ENCODE peak calls at places on chromosomes 1 and 21, in ten cellular contexts. One of them, this sample, is unnamed.

GRCh38 chr1:205749826-205750682 is at the start of gene NUCKS1:
- DNase-seq in IMR-90: peak; percentile 100
- DNase-seq in GM23248: peak; percentile 100
- DNase-seq in fibroblast of lung: peak; percentile 100
- DNase-seq in body of pancreas: peak; percentile 99
- DNase-seq in endodermal cell: peak; percentile 99
- DNase-seq in CD8-positive, alpha-beta T cell: peak; percentile 97
- DNase-seq in right cardiac atrium: peak; percentile 99
- DNase-seq in HepG2: peak; percentile 99
- DNase-seq in H7: peak; percentile 83
- DNase-seq in this sample: peak; percentile 98

GRCh38 chr1:28062806-28063205 is 25.6 kb downstream of the EYA3 start:
- DNase-seq in IMR-90: no peak
- DNase-seq in GM23248: no peak
- DNase-seq in fibroblast of lung: no peak
- DNase-seq in body of pancreas: no peak
- DNase-seq in endodermal cell: no peak
- DNase-seq in CD8-positive, alpha-beta T cell: no peak
- DNase-seq in right cardiac atrium: peak; percentile 30
- DNase-seq in HepG2: no peak
- DNase-seq in H7: no peak
- DNase-seq in this sample: no peak

GRCh38 chr1:36342426-36343185 is 19.2 kb upstream of the EVA1B start:
- DNase-seq in IMR-90: peak; percentile 67
- DNase-seq in GM23248: peak; percentile 87
- DNase-seq in fibroblast of lung: peak; percentile 67
- DNase-seq in body of pancreas: no peak
- DNase-seq in endodermal cell: peak; percentile 86
- DNase-seq in CD8-positive, alpha-beta T cell: peak; percentile 68
- DNase-seq in right cardiac atrium: peak; percentile 81
- DNase-seq in HepG2: no peak
- DNase-seq in H7: peak; percentile 91
- DNase-seq in this sample: peak; percentile 52

GRCh38 chr1:107993920-107994319 is 28.9 kb upstream of the VAV3 start:
- DNase-seq in IMR-90: no peak
- DNase-seq in GM23248: no peak
- DNase-seq in fibroblast of lung: no peak
- DNase-seq in body of pancreas: no peak
- DNase-seq in endodermal cell: no peak
- DNase-seq in CD8-positive, alpha-beta T cell: no peak
- DNase-seq in right cardiac atrium: no peak
- DNase-seq in HepG2: no peak
- DNase-seq in H7: no peak
- DNase-seq in this sample: peak; percentile 55

GRCh38 chr1:97482022-97482421 is 438.8 kb downstream of the DPYD start:
- DNase-seq in IMR-90: no peak
- DNase-seq in GM23248: no peak
- DNase-seq in fibroblast of lung: no peak
- DNase-seq in body of pancreas: no peak
- DNase-seq in endodermal cell: no peak
- DNase-seq in CD8-positive, alpha-beta T cell: no peak
- DNase-seq in right cardiac atrium: no peak
- DNase-seq in HepG2: no peak
- DNase-seq in H7: no peak
- DNase-seq in this sample: no peak

GRCh38 chr1:45785583-45785982 is 17.8 kb upstream of the MAST2 start:
- DNase-seq in IMR-90: no peak
- DNase-seq in GM23248: no peak
- DNase-seq in fibroblast of lung: no peak
- DNase-seq in body of pancreas: no peak
- DNase-seq in endodermal cell: no peak
- DNase-seq in CD8-positive, alpha-beta T cell: peak; percentile 24
- DNase-seq in right cardiac atrium: no peak
- DNase-seq in HepG2: no peak
- DNase-seq in H7: no peak
- DNase-seq in this sample: no peak

GRCh38 chr1:214901718-214902117 is 180.8 kb upstream of the KCNK2 start:
- DNase-seq in IMR-90: peak; percentile 78
- DNase-seq in GM23248: peak; percentile 67
- DNase-seq in fibroblast of lung: peak; percentile 47
- DNase-seq in body of pancreas: no peak
- DNase-seq in endodermal cell: no peak
- DNase-seq in CD8-positive, alpha-beta T cell: no peak
- DNase-seq in right cardiac atrium: no peak
- DNase-seq in HepG2: no peak
- DNase-seq in H7: no peak
- DNase-seq in this sample: no peak

GRCh38 chr1:33337994-33338494 is 17.1 kb upstream of the A3GALT2 start:
- DNase-seq in IMR-90: peak; percentile 66
- DNase-seq in GM23248: peak; percentile 79
- DNase-seq in fibroblast of lung: peak; percentile 76
- DNase-seq in body of pancreas: no peak
- DNase-seq in endodermal cell: no peak
- DNase-seq in CD8-positive, alpha-beta T cell: no peak
- DNase-seq in right cardiac atrium: no peak
- DNase-seq in HepG2: peak; percentile 52
- DNase-seq in H7: no peak
- DNase-seq in this sample: no peak

GRCh38 chr1:163048970-163049680 is 20.0 kb upstream of the RGS4 start:
- DNase-seq in IMR-90: no peak
- DNase-seq in GM23248: no peak
- DNase-seq in fibroblast of lung: no peak
- DNase-seq in body of pancreas: no peak
- DNase-seq in endodermal cell: no peak
- DNase-seq in CD8-positive, alpha-beta T cell: no peak
- DNase-seq in right cardiac atrium: no peak
- DNase-seq in HepG2: no peak
- DNase-seq in H7: no peak
- DNase-seq in this sample: no peak

GRCh38 chr1:75615664-75616435 is 4.9 kb upstream of the SLC44A5 start:
- DNase-seq in IMR-90: peak; percentile 21
- DNase-seq in GM23248: peak; percentile 78
- DNase-seq in fibroblast of lung: peak; percentile 24
- DNase-seq in body of pancreas: peak; percentile 42
- DNase-seq in endodermal cell: peak; percentile 78
- DNase-seq in CD8-positive, alpha-beta T cell: peak; percentile 10
- DNase-seq in right cardiac atrium: peak; percentile 68
- DNase-seq in HepG2: no peak
- DNase-seq in H7: peak; percentile 81
- DNase-seq in this sample: peak; percentile 78

GRCh38 chr1:75618382-75618781 is 7.5 kb upstream of the SLC44A5 start:
- DNase-seq in IMR-90: no peak
- DNase-seq in GM23248: no peak
- DNase-seq in fibroblast of lung: no peak
- DNase-seq in body of pancreas: no peak
- DNase-seq in endodermal cell: no peak
- DNase-seq in CD8-positive, alpha-beta T cell: no peak
- DNase-seq in right cardiac atrium: no peak
- DNase-seq in HepG2: no peak
- DNase-seq in H7: no peak
- DNase-seq in this sample: no peak

GRCh38 chr1:75616436-75617433 is 5.8 kb upstream of the SLC44A5 start:
- DNase-seq in IMR-90: peak; percentile 27
- DNase-seq in GM23248: peak; percentile 54
- DNase-seq in fibroblast of lung: peak; percentile 27
- DNase-seq in body of pancreas: no peak
- DNase-seq in endodermal cell: peak; percentile 83
- DNase-seq in CD8-positive, alpha-beta T cell: no peak
- DNase-seq in right cardiac atrium: no peak
- DNase-seq in HepG2: no peak
- DNase-seq in H7: peak; percentile 55
- DNase-seq in this sample: peak; percentile 61

GRCh38 chr1:75611014-75611413 is at the start of gene SLC44A5:
- DNase-seq in IMR-90: no peak
- DNase-seq in GM23248: no peak
- DNase-seq in fibroblast of lung: no peak
- DNase-seq in body of pancreas: no peak
- DNase-seq in endodermal cell: no peak
- DNase-seq in CD8-positive, alpha-beta T cell: no peak
- DNase-seq in right cardiac atrium: no peak
- DNase-seq in HepG2: no peak
- DNase-seq in H7: no peak
- DNase-seq in this sample: no peak

DNA sequence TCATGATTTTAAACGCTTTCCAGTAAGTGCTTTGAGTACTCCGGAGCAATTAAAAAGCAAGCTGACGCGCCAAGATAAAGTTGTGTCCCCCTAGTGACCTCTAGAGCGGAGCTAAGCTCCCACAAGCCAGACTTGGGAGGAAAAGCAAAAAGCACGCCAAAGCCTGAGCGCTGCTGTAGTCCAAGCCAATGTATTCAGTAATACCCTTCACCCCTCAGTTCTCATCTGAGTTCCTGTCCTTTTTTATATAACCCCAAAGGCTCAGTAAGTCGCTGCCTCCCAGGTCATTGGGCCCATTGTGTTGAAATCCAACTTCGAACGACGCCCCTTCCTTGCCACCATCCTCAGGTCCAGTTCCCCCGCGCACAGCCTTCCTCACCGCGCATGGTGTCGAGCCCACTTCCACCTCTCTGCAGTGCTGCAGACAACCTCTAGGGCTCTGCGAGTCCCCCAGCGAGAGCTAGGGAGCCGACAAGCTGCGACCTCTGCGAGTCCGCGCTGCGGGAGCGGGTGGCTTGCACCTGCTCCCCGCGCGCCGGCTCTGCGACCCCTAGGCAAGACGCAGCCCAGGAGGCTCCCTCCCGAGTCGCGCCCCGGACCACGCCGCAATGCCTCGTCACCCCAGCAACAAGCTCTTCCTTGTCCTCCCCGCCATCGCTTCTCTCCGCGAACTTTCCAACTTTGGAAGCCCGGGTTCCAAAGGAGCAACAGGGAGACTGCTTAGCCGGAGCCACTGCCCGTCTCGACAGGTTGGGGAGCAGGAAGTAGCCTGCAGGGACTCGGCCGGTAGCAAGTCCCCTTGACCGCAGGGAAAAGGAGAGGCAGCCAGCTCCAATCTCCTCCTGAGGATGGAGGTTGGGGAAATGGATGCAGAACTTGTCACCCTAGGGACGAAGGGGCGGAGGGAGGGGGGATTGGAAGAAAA is 3.8 kb upstream of the SLC44A5 start:
- DNase-seq in IMR-90: peak; percentile 4
- DNase-seq in GM23248: peak; percentile 50
- DNase-seq in fibroblast of lung: peak; percentile 14
- DNase-seq in body of pancreas: peak; percentile 73
- DNase-seq in endodermal cell: peak; percentile 92
- DNase-seq in CD8-positive, alpha-beta T cell: peak; percentile 19
- DNase-seq in right cardiac atrium: peak; percentile 64
- DNase-seq in HepG2: peak; percentile 57
- DNase-seq in H7: peak; percentile 80
- DNase-seq in this sample: peak; percentile 77
- H3K4me3 ChIP-seq in IMR-90: no peak overlapping the region
- H3K4me3 ChIP-seq in GM23248: peak overlapping the region; percentile 66
- H3K4me3 ChIP-seq in fibroblast of lung: no peak overlapping the region
- H3K4me3 ChIP-seq in body of pancreas: peak overlapping the region; percentile 18
- H3K4me3 ChIP-seq in endodermal cell: peak overlapping the region; percentile 87
- H3K4me3 ChIP-seq in CD8-positive, alpha-beta T cell: peak overlapping the region; percentile 42
- H3K4me3 ChIP-seq in right cardiac atrium: peak overlapping the region; percentile 36
- H3K4me3 ChIP-seq in HepG2: peak overlapping the region; percentile 81
- H3K4me3 ChIP-seq in H7: peak overlapping the region; percentile 73
- H3K4me3 ChIP-seq in this sample: peak overlapping the region; percentile 92

DNA sequence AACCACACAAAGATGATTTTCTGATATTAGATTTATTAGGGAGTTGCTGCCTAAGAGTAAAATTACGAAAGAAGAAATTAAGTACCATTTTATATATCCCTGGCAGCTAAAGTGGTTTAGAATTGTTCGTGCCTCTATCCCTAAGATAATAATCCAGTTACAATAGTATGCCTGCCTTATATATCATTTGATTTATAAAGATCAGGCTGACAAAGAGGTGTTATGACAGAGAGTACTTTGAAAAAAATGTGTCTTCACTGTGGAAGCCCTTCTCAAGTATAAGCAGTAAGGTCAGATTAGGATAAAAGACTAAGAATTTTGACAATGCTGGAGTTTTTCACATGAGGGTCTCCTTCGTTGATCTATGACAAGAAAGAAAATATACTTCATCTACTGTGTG is 619.9 kb downstream of the ADGRL2 start:
- DNase-seq in IMR-90: no peak
- DNase-seq in GM23248: no peak
- DNase-seq in fibroblast of lung: no peak
- DNase-seq in body of pancreas: no peak
- DNase-seq in endodermal cell: no peak
- DNase-seq in CD8-positive, alpha-beta T cell: no peak
- DNase-seq in right cardiac atrium: no peak
- DNase-seq in HepG2: no peak
- DNase-seq in H7: no peak
- DNase-seq in this sample: no peak
- H3K4me3 ChIP-seq in IMR-90: no peak overlapping the region
- H3K4me3 ChIP-seq in GM23248: no peak overlapping the region
- H3K4me3 ChIP-seq in fibroblast of lung: no peak overlapping the region
- H3K4me3 ChIP-seq in body of pancreas: no peak overlapping the region
- H3K4me3 ChIP-seq in endodermal cell: no peak overlapping the region
- H3K4me3 ChIP-seq in CD8-positive, alpha-beta T cell: no peak overlapping the region
- H3K4me3 ChIP-seq in right cardiac atrium: no peak overlapping the region
- H3K4me3 ChIP-seq in HepG2: no peak overlapping the region
- H3K4me3 ChIP-seq in H7: no peak overlapping the region
- H3K4me3 ChIP-seq in this sample: no peak overlapping the region

DNA sequence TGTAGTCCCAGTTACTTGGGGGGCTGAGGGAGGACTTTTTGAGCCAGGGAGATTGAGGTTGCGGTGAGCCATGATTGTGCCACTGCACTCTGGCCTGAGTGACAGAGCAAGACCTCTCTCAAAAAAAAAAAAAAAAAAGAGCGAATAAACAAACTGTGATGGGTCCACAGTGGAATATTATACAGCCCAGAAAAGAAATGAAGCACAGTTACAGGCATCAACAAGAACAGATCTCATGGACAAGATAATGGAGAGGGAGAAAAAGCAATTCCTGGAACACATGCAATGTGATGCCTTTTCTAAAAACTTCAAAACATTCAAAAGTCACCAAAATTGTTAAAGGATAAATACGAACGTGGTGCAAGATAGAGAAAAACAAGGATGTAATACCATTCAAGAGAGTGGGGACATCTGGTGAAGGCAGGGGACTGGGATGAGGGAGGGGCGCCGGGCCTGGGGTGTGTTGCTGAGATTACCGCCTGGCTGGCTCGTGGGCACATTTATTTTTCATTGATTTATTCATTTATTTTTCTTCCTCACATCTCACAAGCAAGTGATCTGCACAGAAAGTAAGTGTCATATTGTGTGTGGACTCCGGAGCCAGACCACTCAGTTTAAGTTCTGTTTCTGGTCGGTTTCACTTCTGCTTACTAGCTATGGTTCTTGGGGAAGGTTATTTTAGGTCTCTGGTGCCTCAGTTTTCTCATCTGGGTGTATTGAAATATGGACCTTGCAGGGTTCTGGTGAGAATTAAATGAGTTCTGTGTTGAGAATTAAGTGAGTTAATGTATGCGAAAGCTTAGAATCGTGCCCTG is 30.1 kb downstream of the ABCG1 start:
- DNase-seq in IMR-90: no peak
- DNase-seq in GM23248: no peak
- DNase-seq in fibroblast of lung: no peak
- DNase-seq in body of pancreas: no peak
- DNase-seq in endodermal cell: no peak
- DNase-seq in CD8-positive, alpha-beta T cell: no peak
- DNase-seq in right cardiac atrium: no peak
- DNase-seq in HepG2: no peak
- DNase-seq in H7: no peak
- DNase-seq in this sample: no peak
- H3K4me3 ChIP-seq in IMR-90: no peak overlapping the region
- H3K4me3 ChIP-seq in GM23248: no peak overlapping the region
- H3K4me3 ChIP-seq in fibroblast of lung: no peak overlapping the region
- H3K4me3 ChIP-seq in body of pancreas: no peak overlapping the region
- H3K4me3 ChIP-seq in endodermal cell: no peak overlapping the region
- H3K4me3 ChIP-seq in CD8-positive, alpha-beta T cell: no peak overlapping the region
- H3K4me3 ChIP-seq in right cardiac atrium: no peak overlapping the region
- H3K4me3 ChIP-seq in HepG2: no peak overlapping the region
- H3K4me3 ChIP-seq in H7: no peak overlapping the region
- H3K4me3 ChIP-seq in this sample: no peak overlapping the region

GRCh38 chr21:25385912-25386474 is 221.3 kb downstream of the MRPL39 start:
- DNase-seq in IMR-90: peak; percentile 77
- DNase-seq in GM23248: peak; percentile 59
- DNase-seq in fibroblast of lung: peak; percentile 78
- DNase-seq in body of pancreas: peak; percentile 79
- DNase-seq in endodermal cell: peak; percentile 73
- DNase-seq in CD8-positive, alpha-beta T cell: no peak
- DNase-seq in right cardiac atrium: peak; percentile 44
- DNase-seq in HepG2: peak; percentile 72
- DNase-seq in H7: peak; percentile 42
- DNase-seq in this sample: peak; percentile 86
- H3K4me3 ChIP-seq in IMR-90: no peak overlapping the region
- H3K4me3 ChIP-seq in GM23248: no peak overlapping the region
- H3K4me3 ChIP-seq in fibroblast of lung: no peak overlapping the region
- H3K4me3 ChIP-seq in body of pancreas: no peak overlapping the region
- H3K4me3 ChIP-seq in endodermal cell: no peak overlapping the region
- H3K4me3 ChIP-seq in CD8-positive, alpha-beta T cell: no peak overlapping the region
- H3K4me3 ChIP-seq in right cardiac atrium: no peak overlapping the region
- H3K4me3 ChIP-seq in HepG2: no peak overlapping the region
- H3K4me3 ChIP-seq in H7: no peak overlapping the region
- H3K4me3 ChIP-seq in this sample: no peak overlapping the region

This sample was measured in hepatocyte.